ENCODE peak calls at places on chromosomes 4 and X, in ten cellular contexts. L is uterus, N is HCT116, O is ovary, F is suprapubic skin, M is heart left ventricle, V is A549, R is spleen, K is body of pancreas, C is right lobe of liver. S is an unnamed sample.
A peak's percentile ranks its signal among the peaks of the same experiment; 100 is the strongest.

GRCh38 chr4:143406523-143406922 is 69.8 kb downstream of the GAB1 start:
- DNase-seq in O (no peak), F (peak; percentile 88), N (no peak), R (no peak), V (no peak), K (peak; percentile 45), L (peak; percentile 39), C (peak; percentile 79), M (peak; percentile 69), S (no peak)

GRCh38 chr4:26719954-26720552 is 136.2 kb downstream of the TBC1D19 start:
- DNase-seq in C (no peak), N (peak; percentile 8), R (no peak), K (no peak), L (no peak), M (no peak), O (no peak), F (no peak), V (peak; percentile 4), S (no peak)

GRCh38 chr4:3812211-3812934 is 46.2 kb downstream of the ADRA2C start:
- DNase-seq in O (no peak), V (no peak), K (no peak), N (no peak), C (no peak), M (no peak), R (no peak), F (no peak), L (no peak), S (no peak)

GRCh38 chr4:111960241-111960667 is 185.0 kb upstream of the FAM241A start:
- DNase-seq in F (no peak), C (no peak), N (peak; percentile 15), V (peak; percentile 29), M (no peak), R (no peak), K (no peak), O (no peak), L (no peak), S (no peak)

GRCh38 chr4:71251266-71251665 is 87.6 kb upstream of the SLC4A4 start:
- DNase-seq in F (no peak), R (no peak), V (no peak), L (no peak), M (no peak), O (no peak), K (no peak), N (no peak), C (no peak), S (no peak)

GRCh38 chr4:6761540-6762243 is 20.8 kb upstream of the KIAA0232 start:
- DNase-seq in L (no peak), M (no peak), F (no peak), N (no peak), O (no peak), K (peak; percentile 46), C (no peak), V (no peak), R (peak; percentile 79), S (peak; percentile 36)

GRCh38 chr4:76950052-76950845 is 697 bp downstream of the SEPTIN11 start:
- DNase-seq in V (peak; percentile 19), O (peak; percentile 61), C (peak; percentile 71), R (peak; percentile 88), N (no peak), L (peak; percentile 53), M (peak; percentile 47), F (peak; percentile 87), K (peak; percentile 48), S (peak; percentile 88)

GRCh38 chr4:123671633-123672404 is 275.2 kb downstream of the SPRY1 start:
- DNase-seq in R (no peak), K (no peak), F (no peak), L (no peak), C (no peak), V (no peak), O (no peak), N (no peak), M (no peak), S (no peak)

GRCh38 chr4:37845201-37845600 is 18.7 kb downstream of the PGM2 start:
- DNase-seq in O (no peak), K (no peak), R (no peak), M (no peak), C (no peak), F (no peak), V (no peak), N (no peak), L (no peak), S (no peak)

GRCh38 chr4:20430555-20430954 is 178.8 kb downstream of the SLIT2 start:
- DNase-seq in M (no peak), F (no peak), R (no peak), O (no peak), K (no peak), C (no peak), L (no peak), V (no peak), N (no peak), S (peak; percentile 59)

DNA sequence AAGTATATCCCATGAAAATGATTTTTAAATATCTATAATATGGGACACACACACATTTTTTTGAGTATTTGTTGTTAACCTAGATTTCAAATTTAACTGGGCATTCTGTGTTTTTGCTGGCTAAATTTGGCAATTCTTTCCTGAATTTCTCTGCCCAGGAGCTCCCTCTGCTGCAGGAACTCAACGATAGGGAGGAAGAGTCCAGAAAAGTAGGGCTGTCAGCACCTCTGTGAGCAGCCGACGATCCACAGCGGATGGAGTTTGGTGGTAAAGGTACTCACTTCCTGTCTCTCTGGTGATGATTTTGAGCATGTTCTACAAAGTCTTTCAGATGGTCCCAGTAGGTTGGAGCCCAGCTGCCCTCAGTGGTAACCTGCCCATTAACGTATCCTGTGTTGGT is 23.1 kb upstream of the TMEM184C start:
- DNase-seq in C (no peak), F (no peak), K (no peak), M (no peak), N (no peak), V (no peak), R (no peak), L (no peak), O (no peak), S (no peak)
- H3K4me3 ChIP-seq in C (no peak overlapping the region), F (no peak overlapping the region), K (no peak overlapping the region), M (no peak overlapping the region), N (no peak overlapping the region), V (no peak overlapping the region), R (no peak overlapping the region), L (no peak overlapping the region), O (no peak overlapping the region), S (no peak overlapping the region)

GRCh38 chrX:155027509-155028066 is 944 bp downstream of the FUNDC2 start:
- DNase-seq in C (no peak), O (no peak), K (peak; percentile 30), F (no peak), R (no peak), N (peak; percentile 23), M (peak; percentile 23), V (peak; percentile 53), L (no peak), S (no peak)

GRCh38 chrX:155028192-155028591 is 1.5 kb downstream of the FUNDC2 start:
- DNase-seq in O (no peak), L (no peak), M (no peak), K (no peak), C (no peak), R (no peak), V (peak; percentile 6), F (no peak), N (no peak), S (no peak)

GRCh38 chrX:155028749-155029360 is 2.2 kb downstream of the FUNDC2 start:
- DNase-seq in K (no peak), R (no peak), N (no peak), M (no peak), O (no peak), V (peak; percentile 17), F (no peak), L (no peak), C (no peak), S (no peak)

GRCh38 chrX:155026420-155026726 is 271 bp upstream of the FUNDC2 start:
- DNase-seq in V (no peak), M (no peak), N (no peak), L (no peak), C (no peak), R (no peak), O (no peak), F (no peak), K (no peak), S (no peak)

GRCh38 chrX:155026727-155027508 is at the start of gene FUNDC2:
- DNase-seq in K (peak; percentile 96), R (peak; percentile 98), O (peak; percentile 89), M (peak; percentile 93), F (peak; percentile 93), N (peak; percentile 86), V (peak; percentile 98), L (peak; percentile 91), C (peak; percentile 96), S (peak; percentile 88)
- TF ChIP-seq POLR2A in K (peak; percentile 85), R (peak; percentile 80), O (peak; percentile 73), M (no peak), F (no peak), N (peak; percentile 58), V (peak; percentile 43), L (peak; percentile 49), C (peak; percentile 82), S (peak; percentile 47)

GRCh38 chrX:332496-332860 is 13.9 kb upstream of the GTPBP6 start:
- DNase-seq in N (no peak), O (no peak), C (no peak), V (no peak), L (no peak), R (peak; percentile 62), F (no peak), M (no peak), K (no peak), S (no peak)

GRCh38 chrX:331145-331771 is 12.7 kb upstream of the GTPBP6 start:
- DNase-seq in M (no peak), O (no peak), R (peak; percentile 79), N (no peak), K (no peak), L (no peak), C (no peak), F (no peak), V (no peak), S (no peak)

GRCh38 chrX:329291-329910 is 10.8 kb upstream of the GTPBP6 start:
- DNase-seq in K (no peak), R (peak; percentile 49), M (no peak), O (no peak), F (peak; percentile 72), L (no peak), V (no peak), C (peak; percentile 40), N (no peak), S (no peak)

GRCh38 chrX:331772-332495 is 13.3 kb upstream of the GTPBP6 start:
- DNase-seq in R (peak; percentile 76), F (no peak), C (no peak), O (no peak), N (no peak), L (no peak), K (no peak), V (no peak), M (no peak), S (no peak)

DNA sequence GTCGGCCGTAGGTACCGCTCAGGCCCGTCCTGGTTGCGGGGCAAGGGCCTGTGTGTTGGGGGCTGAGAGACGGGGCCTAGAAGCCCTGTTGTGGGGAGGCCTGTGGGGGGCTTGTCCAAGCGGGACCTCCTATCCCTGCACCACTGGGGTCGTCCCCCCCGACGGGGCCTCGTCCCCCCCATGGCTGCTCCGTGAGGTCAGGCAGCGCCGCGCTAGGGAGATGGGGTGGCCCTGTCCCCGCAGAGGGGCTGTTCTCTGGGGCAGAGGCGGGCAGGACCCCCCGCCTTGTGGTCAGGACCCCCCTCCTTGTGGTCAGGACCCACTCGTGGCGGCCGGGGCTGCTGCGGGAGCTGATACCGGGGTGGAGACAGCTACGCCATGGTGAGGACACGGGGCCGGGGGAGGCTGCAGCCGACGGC is 12.1 kb upstream of the GTPBP6 start:
- DNase-seq in M (no peak), C (peak; percentile 41), V (no peak), L (no peak), K (no peak), N (no peak), R (peak; percentile 78), O (no peak), F (peak; percentile 69), S (no peak)
- H3K4me3 ChIP-seq in M (peak overlapping the region; percentile 33), C (no peak overlapping the region), V (no peak overlapping the region), L (no peak overlapping the region), K (no peak overlapping the region), N (no peak overlapping the region), R (no peak overlapping the region), O (no peak overlapping the region), F (peak overlapping the region; percentile 38), S (no peak overlapping the region)

GRCh38 chrX:72181178-72182125 is at the start of gene PIN4:
- DNase-seq in C (peak; percentile 91), K (peak; percentile 90), M (peak; percentile 90), V (peak; percentile 98), N (peak; percentile 91), F (peak; percentile 91), L (peak; percentile 94), R (peak; percentile 94), O (peak; percentile 89), S (peak; percentile 83)
- TF ChIP-seq POLR2A in C (peak; percentile 27), K (peak; percentile 57), M (peak; percentile 61), V (peak; percentile 57), N (peak; percentile 4), F (no peak), L (peak; percentile 47), R (no peak), O (peak; percentile 15), S (peak; percentile 28)

S was measured in Peyer's patch.